ENCODE peak calls at places on chromosomes 16 and 17, in ten cellular contexts. One of them, this sample, is unnamed.

GRCh38 chr17:18139949-18140348 is 31.4 kb downstream of the MYO15A start:
- DNase-seq in activated T-helper 1 cell treated with anti-CD3 and anti-CD28 coated beads, Interleukin-12 subunit alpha, Interleukin-12 subunit beta, Interleukin-2, Interleukin-4 antibody, amounts not matched to agents 30 ng/mL and 10 ng/mL and 1 ng/mL, durations not matched to agents 14 hours and 24 hours and 36 hours: no peak
- DNase-seq in non-pigmented ciliary epithelial cell: no peak
- DNase-seq in hypothalamus: no peak
- DNase-seq in mesenteric fat pad: no peak
- DNase-seq in cardiac muscle cell: no peak
- DNase-seq in heart right ventricle: no peak
- DNase-seq in activated CD4-positive, alpha-beta T cell treated with anti-CD3 and anti-CD28 coated beads for 36 hours: no peak
- DNase-seq in stimulated activated CD4-positive, alpha-beta T cell treated with anti-CD3 and anti-CD28 coated beads, Interleukin-15, amount 100 ng/mL, for 1 hour: no peak
- DNase-seq in NCI-H1417: no peak
- DNase-seq in this sample: no peak

GRCh38 chr16:84260766-84261165 is 21.0 kb upstream of the KCNG4 start:
- DNase-seq in activated T-helper 1 cell treated with anti-CD3 and anti-CD28 coated beads, Interleukin-12 subunit alpha, Interleukin-12 subunit beta, Interleukin-2, Interleukin-4 antibody, amounts not matched to agents 30 ng/mL and 10 ng/mL and 1 ng/mL, durations not matched to agents 14 hours and 24 hours and 36 hours: no peak
- DNase-seq in NCI-H1417: no peak
- DNase-seq in stimulated activated CD4-positive, alpha-beta T cell treated with anti-CD3 and anti-CD28 coated beads, Interleukin-15, amount 100 ng/mL, for 1 hour: no peak
- DNase-seq in activated CD4-positive, alpha-beta T cell treated with anti-CD3 and anti-CD28 coated beads for 36 hours: no peak
- DNase-seq in heart right ventricle: no peak
- DNase-seq in mesenteric fat pad: no peak
- DNase-seq in non-pigmented ciliary epithelial cell: no peak
- DNase-seq in cardiac muscle cell: no peak
- DNase-seq in hypothalamus: no peak
- DNase-seq in this sample: no peak

GRCh38 chr16:50627419-50627818 is 53.7 kb downstream of the SNX20 start:
- DNase-seq in activated CD4-positive, alpha-beta T cell treated with anti-CD3 and anti-CD28 coated beads for 36 hours: peak; percentile 72
- DNase-seq in stimulated activated CD4-positive, alpha-beta T cell treated with anti-CD3 and anti-CD28 coated beads, Interleukin-15, amount 100 ng/mL, for 1 hour: peak; percentile 19
- DNase-seq in cardiac muscle cell: peak; percentile 45
- DNase-seq in mesenteric fat pad: no peak
- DNase-seq in hypothalamus: no peak
- DNase-seq in non-pigmented ciliary epithelial cell: no peak
- DNase-seq in NCI-H1417: no peak
- DNase-seq in heart right ventricle: peak; percentile 59
- DNase-seq in activated T-helper 1 cell treated with anti-CD3 and anti-CD28 coated beads, Interleukin-12 subunit alpha, Interleukin-12 subunit beta, Interleukin-2, Interleukin-4 antibody, amounts not matched to agents 30 ng/mL and 10 ng/mL and 1 ng/mL, durations not matched to agents 14 hours and 24 hours and 36 hours: peak; percentile 5
- DNase-seq in this sample: no peak

GRCh38 chr16:67872631-67873434 is at the start of gene EDC4:
- DNase-seq in non-pigmented ciliary epithelial cell: peak; percentile 30
- DNase-seq in cardiac muscle cell: peak; percentile 75
- DNase-seq in heart right ventricle: peak; percentile 90
- DNase-seq in NCI-H1417: peak; percentile 72
- DNase-seq in hypothalamus: peak; percentile 27
- DNase-seq in stimulated activated CD4-positive, alpha-beta T cell treated with anti-CD3 and anti-CD28 coated beads, Interleukin-15, amount 100 ng/mL, for 1 hour: peak; percentile 84
- DNase-seq in activated CD4-positive, alpha-beta T cell treated with anti-CD3 and anti-CD28 coated beads for 36 hours: peak; percentile 92
- DNase-seq in activated T-helper 1 cell treated with anti-CD3 and anti-CD28 coated beads, Interleukin-12 subunit alpha, Interleukin-12 subunit beta, Interleukin-2, Interleukin-4 antibody, amounts not matched to agents 30 ng/mL and 10 ng/mL and 1 ng/mL, durations not matched to agents 14 hours and 24 hours and 36 hours: peak; percentile 89
- DNase-seq in mesenteric fat pad: peak; percentile 97
- DNase-seq in this sample: peak; percentile 10

GRCh38 chr17:72699566-72699965 is 392.9 kb downstream of the SLC39A11 start:
- DNase-seq in non-pigmented ciliary epithelial cell: no peak
- DNase-seq in hypothalamus: peak; percentile 65
- DNase-seq in mesenteric fat pad: no peak
- DNase-seq in activated CD4-positive, alpha-beta T cell treated with anti-CD3 and anti-CD28 coated beads for 36 hours: no peak
- DNase-seq in NCI-H1417: no peak
- DNase-seq in stimulated activated CD4-positive, alpha-beta T cell treated with anti-CD3 and anti-CD28 coated beads, Interleukin-15, amount 100 ng/mL, for 1 hour: no peak
- DNase-seq in activated T-helper 1 cell treated with anti-CD3 and anti-CD28 coated beads, Interleukin-12 subunit alpha, Interleukin-12 subunit beta, Interleukin-2, Interleukin-4 antibody, amounts not matched to agents 30 ng/mL and 10 ng/mL and 1 ng/mL, durations not matched to agents 14 hours and 24 hours and 36 hours: no peak
- DNase-seq in cardiac muscle cell: no peak
- DNase-seq in heart right ventricle: no peak
- DNase-seq in this sample: no peak

GRCh38 chr17:15462962-15463361 is 4.5 kb downstream of the CDRT4 start:
- DNase-seq in NCI-H1417: no peak
- DNase-seq in hypothalamus: no peak
- DNase-seq in mesenteric fat pad: peak; percentile 69
- DNase-seq in activated CD4-positive, alpha-beta T cell treated with anti-CD3 and anti-CD28 coated beads for 36 hours: no peak
- DNase-seq in activated T-helper 1 cell treated with anti-CD3 and anti-CD28 coated beads, Interleukin-12 subunit alpha, Interleukin-12 subunit beta, Interleukin-2, Interleukin-4 antibody, amounts not matched to agents 30 ng/mL and 10 ng/mL and 1 ng/mL, durations not matched to agents 14 hours and 24 hours and 36 hours: no peak
- DNase-seq in stimulated activated CD4-positive, alpha-beta T cell treated with anti-CD3 and anti-CD28 coated beads, Interleukin-15, amount 100 ng/mL, for 1 hour: no peak
- DNase-seq in cardiac muscle cell: no peak
- DNase-seq in non-pigmented ciliary epithelial cell: no peak
- DNase-seq in heart right ventricle: no peak
- DNase-seq in this sample: no peak

GRCh38 chr16:81261049-81261648 is 22.7 kb downstream of the BCO1 start:
- DNase-seq in mesenteric fat pad: no peak
- DNase-seq in activated T-helper 1 cell treated with anti-CD3 and anti-CD28 coated beads, Interleukin-12 subunit alpha, Interleukin-12 subunit beta, Interleukin-2, Interleukin-4 antibody, amounts not matched to agents 30 ng/mL and 10 ng/mL and 1 ng/mL, durations not matched to agents 14 hours and 24 hours and 36 hours: peak; percentile 1
- DNase-seq in hypothalamus: no peak
- DNase-seq in activated CD4-positive, alpha-beta T cell treated with anti-CD3 and anti-CD28 coated beads for 36 hours: peak; percentile 55
- DNase-seq in NCI-H1417: no peak
- DNase-seq in stimulated activated CD4-positive, alpha-beta T cell treated with anti-CD3 and anti-CD28 coated beads, Interleukin-15, amount 100 ng/mL, for 1 hour: no peak
- DNase-seq in cardiac muscle cell: no peak
- DNase-seq in heart right ventricle: no peak
- DNase-seq in non-pigmented ciliary epithelial cell: no peak
- DNase-seq in this sample: no peak

GRCh38 chr16:12503201-12503600 is 300.5 kb downstream of the CPPED1 start:
- DNase-seq in heart right ventricle: no peak
- DNase-seq in hypothalamus: no peak
- DNase-seq in activated T-helper 1 cell treated with anti-CD3 and anti-CD28 coated beads, Interleukin-12 subunit alpha, Interleukin-12 subunit beta, Interleukin-2, Interleukin-4 antibody, amounts not matched to agents 30 ng/mL and 10 ng/mL and 1 ng/mL, durations not matched to agents 14 hours and 24 hours and 36 hours: no peak
- DNase-seq in mesenteric fat pad: no peak
- DNase-seq in NCI-H1417: peak; percentile 69
- DNase-seq in cardiac muscle cell: no peak
- DNase-seq in non-pigmented ciliary epithelial cell: no peak
- DNase-seq in stimulated activated CD4-positive, alpha-beta T cell treated with anti-CD3 and anti-CD28 coated beads, Interleukin-15, amount 100 ng/mL, for 1 hour: no peak
- DNase-seq in activated CD4-positive, alpha-beta T cell treated with anti-CD3 and anti-CD28 coated beads for 36 hours: no peak
- DNase-seq in this sample: no peak

GRCh38 chr17:4072487-4073157 is 70.2 kb downstream of the ZZEF1 start:
- DNase-seq in mesenteric fat pad: no peak
- DNase-seq in activated T-helper 1 cell treated with anti-CD3 and anti-CD28 coated beads, Interleukin-12 subunit alpha, Interleukin-12 subunit beta, Interleukin-2, Interleukin-4 antibody, amounts not matched to agents 30 ng/mL and 10 ng/mL and 1 ng/mL, durations not matched to agents 14 hours and 24 hours and 36 hours: no peak
- DNase-seq in hypothalamus: no peak
- DNase-seq in cardiac muscle cell: no peak
- DNase-seq in activated CD4-positive, alpha-beta T cell treated with anti-CD3 and anti-CD28 coated beads for 36 hours: no peak
- DNase-seq in stimulated activated CD4-positive, alpha-beta T cell treated with anti-CD3 and anti-CD28 coated beads, Interleukin-15, amount 100 ng/mL, for 1 hour: no peak
- DNase-seq in heart right ventricle: no peak
- DNase-seq in NCI-H1417: no peak
- DNase-seq in non-pigmented ciliary epithelial cell: peak; percentile 72
- DNase-seq in this sample: peak; percentile 33

GRCh38 chr17:39591958-39592954 is 15.5 kb downstream of the NEUROD2 start:
- DNase-seq in stimulated activated CD4-positive, alpha-beta T cell treated with anti-CD3 and anti-CD28 coated beads, Interleukin-15, amount 100 ng/mL, for 1 hour: no peak
- DNase-seq in heart right ventricle: peak; percentile 44
- DNase-seq in NCI-H1417: peak; percentile 20
- DNase-seq in hypothalamus: no peak
- DNase-seq in cardiac muscle cell: peak; percentile 92
- DNase-seq in mesenteric fat pad: no peak
- DNase-seq in non-pigmented ciliary epithelial cell: no peak
- DNase-seq in activated CD4-positive, alpha-beta T cell treated with anti-CD3 and anti-CD28 coated beads for 36 hours: peak; percentile 60
- DNase-seq in activated T-helper 1 cell treated with anti-CD3 and anti-CD28 coated beads, Interleukin-12 subunit alpha, Interleukin-12 subunit beta, Interleukin-2, Interleukin-4 antibody, amounts not matched to agents 30 ng/mL and 10 ng/mL and 1 ng/mL, durations not matched to agents 14 hours and 24 hours and 36 hours: no peak
- DNase-seq in this sample: no peak

GRCh38 chr17:79026345-79027273 is 2.6 kb downstream of the C1QTNF1 start:
- DNase-seq in activated CD4-positive, alpha-beta T cell treated with anti-CD3 and anti-CD28 coated beads for 36 hours: no peak
- DNase-seq in hypothalamus: no peak
- DNase-seq in activated T-helper 1 cell treated with anti-CD3 and anti-CD28 coated beads, Interleukin-12 subunit alpha, Interleukin-12 subunit beta, Interleukin-2, Interleukin-4 antibody, amounts not matched to agents 30 ng/mL and 10 ng/mL and 1 ng/mL, durations not matched to agents 14 hours and 24 hours and 36 hours: no peak
- DNase-seq in cardiac muscle cell: no peak
- DNase-seq in NCI-H1417: peak; percentile 19
- DNase-seq in mesenteric fat pad: peak; percentile 88
- DNase-seq in non-pigmented ciliary epithelial cell: no peak
- DNase-seq in stimulated activated CD4-positive, alpha-beta T cell treated with anti-CD3 and anti-CD28 coated beads, Interleukin-15, amount 100 ng/mL, for 1 hour: no peak
- DNase-seq in heart right ventricle: no peak
- DNase-seq in this sample: no peak

This sample was measured in AG04449.